ENCODE peak calls at places on chromosomes 12 and 14, in nine cellular contexts. M, O, P, V, R, Z, H, A and W are unnamed samples.

GRCh38 chr12:101935769-101936741 is 58.7 kb downstream of the DRAM1 start:
- DNase-seq in M (peak; percentile 90), O (peak; percentile 86), P (peak; percentile 50), V (no peak), R (no peak), Z (peak; percentile 65), H (peak; percentile 97), A (peak; percentile 92), W (no peak)

GRCh38 chr12:109734219-109735000 is 20.8 kb downstream of the FAM222A start:
- DNase-seq in M (no peak), O (no peak), P (no peak), V (no peak), R (peak; percentile 68), Z (peak; percentile 10), H (peak; percentile 21), A (no peak), W (no peak)

GRCh38 chr14:104786091-104786586 is 9.4 kb downstream of the AKT1 start:
- DNase-seq in M (no peak), O (no peak), P (no peak), V (peak; percentile 65), R (no peak), Z (no peak), H (no peak), A (no peak), W (no peak)

GRCh38 chr14:28661171-28661772 is 105.3 kb upstream of the FOXG1 start:
- DNase-seq in M (no peak), O (peak; percentile 97), P (no peak), V (no peak), R (no peak), Z (no peak), H (peak; percentile 99), A (peak; percentile 59), W (no peak)

GRCh38 chr12:77847665-77848431 is 17.2 kb downstream of the NAV3 start:
- DNase-seq in M (peak; percentile 66), O (peak; percentile 94), P (no peak), V (no peak), R (no peak), Z (no peak), H (peak; percentile 96), A (peak; percentile 52), W (no peak)

GRCh38 chr12:1776139-1776975 is 44.0 kb upstream of the LRTM2 start:
- DNase-seq in M (peak; percentile 20), O (peak; percentile 66), P (no peak), V (no peak), R (no peak), Z (no peak), H (peak; percentile 84), A (peak; percentile 79), W (no peak)

GRCh38 chr12:108609535-108610335 is 11.9 kb upstream of the TMEM119 start:
- DNase-seq in M (peak; percentile 95), O (peak; percentile 84), P (no peak), V (no peak), R (no peak), Z (peak; percentile 81), H (peak; percentile 88), A (peak; percentile 68), W (no peak)

GRCh38 chr14:75946785-75947184 is 35.0 kb downstream of the TGFB3 start:
- DNase-seq in M (no peak), O (no peak), P (no peak), V (no peak), R (no peak), Z (no peak), H (no peak), A (no peak), W (no peak)

GRCh38 chr14:89399594-89400068 is 17.4 kb downstream of the FOXN3 start:
- DNase-seq in M (peak; percentile 72), O (peak; percentile 88), P (no peak), V (no peak), R (peak; percentile 39), Z (no peak), H (peak; percentile 89), A (peak; percentile 92), W (no peak)

GRCh38 chr14:78170203-78170602 is at the start of gene NRXN3:
- DNase-seq in M (no peak), O (no peak), P (no peak), V (no peak), R (peak; percentile 49), Z (no peak), H (peak; percentile 10), A (no peak), W (no peak)

GRCh38 chr12:68446896-68447806 is 115.0 kb upstream of the MDM1 start:
- DNase-seq in M (no peak), O (no peak), P (no peak), V (no peak), R (no peak), Z (no peak), H (no peak), A (no peak), W (no peak)

GRCh38 chr14:32980887-32981501 is 42.3 kb downstream of the NPAS3 start:
- DNase-seq in M (no peak), O (no peak), P (no peak), V (no peak), R (no peak), Z (no peak), H (no peak), A (no peak), W (no peak)

GRCh38 chr14:103998027-103998426 is 55.7 kb upstream of the RD3L start:
- DNase-seq in M (no peak), O (no peak), P (no peak), V (no peak), R (no peak), Z (no peak), H (no peak), A (no peak), W (no peak)

DNA sequence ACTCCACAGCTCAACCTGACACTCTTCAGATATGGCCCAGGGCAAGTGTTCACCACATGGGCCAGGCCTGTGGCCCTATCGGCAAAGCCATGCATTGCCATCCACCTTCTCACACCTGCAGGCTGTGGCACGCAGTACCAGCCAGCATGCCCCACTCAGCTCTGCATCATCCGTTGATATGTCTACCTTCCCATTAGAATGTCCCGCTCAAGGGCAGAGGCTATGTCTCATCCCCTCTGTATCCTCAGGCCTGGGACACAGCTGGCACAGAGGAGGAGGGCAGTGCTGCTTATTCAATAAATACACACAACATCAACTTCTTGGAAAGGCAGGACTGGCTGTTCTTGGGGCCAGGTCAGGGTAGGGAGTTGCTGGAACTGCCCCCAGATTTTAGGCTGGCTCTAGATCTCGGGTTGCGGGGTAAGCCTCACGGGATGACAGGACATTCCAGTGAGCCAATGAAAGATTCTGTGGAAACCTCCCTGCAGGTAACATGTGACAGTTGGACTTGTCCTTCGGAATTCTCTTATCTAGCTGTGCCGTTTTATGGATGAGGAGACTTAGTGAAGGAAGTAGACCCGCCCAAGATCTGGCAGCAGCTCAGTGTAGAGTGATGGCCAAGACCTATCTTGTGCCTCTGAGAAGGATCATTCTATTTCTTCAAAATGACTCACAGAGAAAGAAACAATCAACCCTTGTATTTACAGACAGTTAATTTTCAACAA is 25.6 kb downstream of the SYNE3 start:
- DNase-seq in M (no peak), O (no peak), P (no peak), V (no peak), R (no peak), Z (peak; percentile 61), H (peak; percentile 29), A (no peak), W (no peak)
- TF ChIP-seq CTCF in M (no peak), O (no peak), P (no peak), V (no peak), R (no peak), Z (no peak), H (no peak), A (no peak), W (no peak)

GRCh38 chr12:30002677-30003076 is 218.9 kb upstream of the TMTC1 start:
- DNase-seq in M (no peak), O (no peak), P (no peak), V (no peak), R (no peak), Z (no peak), H (no peak), A (no peak), W (no peak)

GRCh38 chr12:30000401-30000800 is 216.7 kb upstream of the TMTC1 start:
- DNase-seq in M (no peak), O (peak; percentile 79), P (no peak), V (no peak), R (no peak), Z (no peak), H (peak; percentile 87), A (no peak), W (no peak)

GRCh38 chr12:29991924-29992323 is 208.2 kb upstream of the TMTC1 start:
- DNase-seq in M (no peak), O (no peak), P (no peak), V (no peak), R (no peak), Z (no peak), H (peak; percentile 55), A (no peak), W (no peak)

GRCh38 chr12:29992366-29992765 is 208.6 kb upstream of the TMTC1 start:
- DNase-seq in M (no peak), O (no peak), P (no peak), V (no peak), R (no peak), Z (no peak), H (no peak), A (no peak), W (no peak)

GRCh38 chr12:29996993-29997392 is 213.3 kb upstream of the TMTC1 start:
- DNase-seq in M (no peak), O (no peak), P (no peak), V (no peak), R (no peak), Z (no peak), H (no peak), A (no peak), W (no peak)
- TF ChIP-seq CTCF in M (no peak), O (no peak), P (no peak), V (no peak), R (no peak), Z (no peak), H (no peak), A (no peak), W (no peak)

DNA sequence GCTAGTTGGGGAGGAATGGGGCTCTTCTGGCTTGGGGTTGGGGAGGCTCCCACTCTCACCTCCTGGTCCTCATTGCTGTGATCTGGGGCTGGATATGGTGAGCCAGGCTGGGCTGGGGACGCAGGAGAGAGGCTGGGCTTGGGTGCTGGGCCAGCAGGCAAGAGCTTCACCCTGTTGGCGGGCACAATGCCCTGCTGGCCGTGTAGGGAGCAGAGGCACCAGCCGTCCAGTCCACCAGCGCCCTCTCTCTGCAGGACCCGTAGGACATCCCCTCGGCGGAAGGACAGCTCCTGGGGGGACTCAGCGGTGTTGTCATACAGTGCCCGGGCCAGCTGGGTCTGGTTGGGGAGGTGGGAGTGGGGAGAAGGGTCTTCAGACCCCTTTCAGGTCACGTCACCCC is 4.5 kb downstream of the EFS start:
- DNase-seq in M (no peak), O (no peak), P (no peak), V (no peak), R (no peak), Z (no peak), H (no peak), A (no peak), W (no peak)
- TF ChIP-seq CTCF in M (no peak), O (peak; percentile 24), P (no peak), V (no peak), R (no peak), Z (peak; percentile 42), H (no peak), A (peak; percentile 40), W (no peak)

GRCh38 chr12:70408004-70408790 is 42.1 kb downstream of the KCNMB4 start:
- DNase-seq in M (no peak), O (no peak), P (no peak), V (peak; percentile 47), R (no peak), Z (no peak), H (no peak), A (no peak), W (no peak)
- TF ChIP-seq CTCF in M (no peak), O (no peak), P (no peak), V (no peak), R (no peak), Z (no peak), H (no peak), A (no peak), W (no peak)